ENCODE peak calls at places on chromosomes 1 and 21, in four cellular contexts. C is ovary, R is prostate gland, T is transverse colon. M is an unnamed sample.

GRCh38 chr1:3473381-3473844 is 18.9 kb downstream of the ARHGEF16 start:
- DNase-seq in R (peak), T (no peak), C (no peak), M (peak)

GRCh38 chr1:234139966-234140365 is 233.3 kb upstream of the COA6 start:
- DNase-seq in T (no peak), R (no peak), C (no peak), M (peak)

GRCh38 chr1:222829868-222830267 is 15.0 kb downstream of the DISP1 start:
- DNase-seq in T (no peak), C (no peak), R (no peak), M (no peak)

GRCh38 chr1:173775578-173776196 is 48.8 kb upstream of the DARS2 start:
- DNase-seq in C (no peak), T (no peak), R (no peak), M (no peak)

GRCh38 chr1:107140703-107141490 is at the start of gene NTNG1:
- DNase-seq in T (no peak), C (no peak), R (peak), M (peak)

GRCh38 chr21:40809673-40810072 is 37.3 kb downstream of the DSCAM start:
- DNase-seq in C (no peak), R (no peak), T (no peak), M (no peak)

GRCh38 chr1:60129916-60130315 is 56.3 kb upstream of the C1orf87 start:
- DNase-seq in R (no peak), C (no peak), T (no peak), M (no peak)

GRCh38 chr21:26715878-26716506 is 129.2 kb downstream of the ADAMTS1 start:
- DNase-seq in C (no peak), T (peak), R (peak), M (peak)

GRCh38 chr1:149849246-149849946 is 50.0 kb upstream of the BOLA1 start:
- DNase-seq in C (no peak), R (peak), T (no peak), M (no peak)

GRCh38 chr1:221611930-221612777 is 129.7 kb downstream of the DUSP10 start:
- DNase-seq in T (peak), R (peak), C (peak), M (peak)

GRCh38 chr1:200778766-200779165 is 40.1 kb downstream of the CAMSAP2 start:
- DNase-seq in C (no peak), R (no peak), T (no peak), M (no peak)

GRCh38 chr1:75208862-75209261 is 74.7 kb downstream of the LHX8 start:
- DNase-seq in C (no peak), R (no peak), T (no peak), M (no peak)

GRCh38 chr1:53583021-53583902 is 124.1 kb downstream of the DMRTB1 start:
- DNase-seq in R (no peak), T (no peak), C (no peak), M (no peak)

GRCh38 chr1:168892945-168893344 is 163.9 kb upstream of the DPT start:
- DNase-seq in R (no peak), T (no peak), C (no peak), M (no peak)

GRCh38 chr1:1165485-1165884 is 8.2 kb upstream of the TTLL10 start:
- DNase-seq in R (no peak), T (no peak), C (no peak), M (no peak)

GRCh38 chr1:69535490-69535889 is 32.2 kb upstream of the LRRC7 start:
- DNase-seq in R (no peak), T (no peak), C (no peak), M (no peak)

GRCh38 chr1:208089151-208089550 is 155.0 kb downstream of the PLXNA2 start:
- DNase-seq in C (no peak), T (no peak), R (no peak), M (no peak)

GRCh38 chr1:24742090-24742938 is 2.9 kb upstream of the CLIC4 start:
- DNase-seq in R (no peak), T (peak), C (no peak), M (peak)

GRCh38 chr1:111882986-111883560 is 106.4 kb downstream of the KCND3 start:
- DNase-seq in C (no peak), R (no peak), T (no peak), M (no peak)

GRCh38 chr1:21267191-21268077 is 22.8 kb downstream of the ECE1 start:
- DNase-seq in T (no peak), C (no peak), R (no peak), M (no peak)

GRCh38 chr1:47578026-47578861 is 140.4 kb downstream of the FOXD2 start:
- DNase-seq in C (no peak), T (peak), R (no peak), M (no peak)

GRCh38 chr1:78145105-78145580 is 99.4 kb downstream of the GIPC2 start:
- DNase-seq in T (peak), C (peak), R (peak), M (peak)

GRCh38 chr1:231357831-231358354 is 19.8 kb downstream of the SPRTN start:
- DNase-seq in C (no peak), T (peak), R (peak), M (no peak)

GRCh38 chr1:165369255-165369848 is 12.8 kb upstream of the LMX1A start:
- DNase-seq in C (peak), T (peak), R (peak), M (peak)

GRCh38 chr1:198187973-198188588 is 31.3 kb downstream of the NEK7 start:
- DNase-seq in T (no peak), R (no peak), C (no peak), M (no peak)

GRCh38 chr1:222521299-222522104 is 26.4 kb downstream of the HHIPL2 start:
- DNase-seq in R (no peak), T (no peak), C (no peak), M (peak)

GRCh38 chr1:18667333-18667732 is 36.7 kb downstream of the PAX7 start:
- DNase-seq in T (no peak), R (no peak), C (no peak), M (no peak)

GRCh38 chr1:38250356-38250755 is 203.8 kb upstream of the POU3F1 start:
- DNase-seq in R (no peak), T (no peak), C (no peak), M (no peak)

GRCh38 chr1:174954686-174955669 is 44.8 kb upstream of the CACYBP start:
- DNase-seq in R (no peak), T (no peak), C (no peak), M (no peak)

GRCh38 chr1:89288051-89288340 is 15.3 kb upstream of the GBP5 start:
- DNase-seq in T (no peak), C (no peak), R (no peak), M (no peak)
- TF ChIP-seq POLR2A in T (no peak), C (no peak), R (no peak), M (no peak)

GRCh38 chr1:56573311-56573710 is 6.1 kb downstream of the PLPP3 start:
- DNase-seq in R (no peak), C (no peak), T (no peak), M (no peak)

GRCh38 chr1:56574794-56575193 is 4.6 kb downstream of the PLPP3 start:
- DNase-seq in C (no peak), R (no peak), T (no peak), M (no peak)

GRCh38 chr1:56569661-56570060 is 9.7 kb downstream of the PLPP3 start:
- DNase-seq in C (no peak), R (peak), T (no peak), M (no peak)

GRCh38 chr1:56570924-56571372 is 8.4 kb downstream of the PLPP3 start:
- DNase-seq in T (no peak), R (peak), C (no peak), M (no peak)

GRCh38 chr1:56572334-56573050 is 6.9 kb downstream of the PLPP3 start:
- DNase-seq in C (no peak), R (no peak), T (no peak), M (no peak)
- TF ChIP-seq POLR2A in C (no peak), R (no peak), T (no peak), M (no peak)

GRCh38 chr1:32194984-32195383 is 5.4 kb upstream of the CCDC28B start:
- DNase-seq in C (no peak), R (no peak), T (no peak), M (no peak)
- TF ChIP-seq POLR2A in C (no peak), R (no peak), T (no peak), M (no peak)

GRCh38 chr1:205318231-205318991 is 3.1 kb downstream of the NUAK2 start:
- DNase-seq in C (no peak), T (peak), R (peak), M (no peak)

GRCh38 chr1:205319081-205320018 is 2.2 kb downstream of the NUAK2 start:
- DNase-seq in C (peak), T (peak), R (peak), M (no peak)

GRCh38 chr1:205321959-205322283 is 376 bp upstream of the NUAK2 start:
- DNase-seq in T (no peak), R (no peak), C (no peak), M (no peak)

GRCh38 chr1:205323794-205324193 is 2.2 kb upstream of the NUAK2 start:
- DNase-seq in T (no peak), R (no peak), C (no peak), M (no peak)

DNA sequence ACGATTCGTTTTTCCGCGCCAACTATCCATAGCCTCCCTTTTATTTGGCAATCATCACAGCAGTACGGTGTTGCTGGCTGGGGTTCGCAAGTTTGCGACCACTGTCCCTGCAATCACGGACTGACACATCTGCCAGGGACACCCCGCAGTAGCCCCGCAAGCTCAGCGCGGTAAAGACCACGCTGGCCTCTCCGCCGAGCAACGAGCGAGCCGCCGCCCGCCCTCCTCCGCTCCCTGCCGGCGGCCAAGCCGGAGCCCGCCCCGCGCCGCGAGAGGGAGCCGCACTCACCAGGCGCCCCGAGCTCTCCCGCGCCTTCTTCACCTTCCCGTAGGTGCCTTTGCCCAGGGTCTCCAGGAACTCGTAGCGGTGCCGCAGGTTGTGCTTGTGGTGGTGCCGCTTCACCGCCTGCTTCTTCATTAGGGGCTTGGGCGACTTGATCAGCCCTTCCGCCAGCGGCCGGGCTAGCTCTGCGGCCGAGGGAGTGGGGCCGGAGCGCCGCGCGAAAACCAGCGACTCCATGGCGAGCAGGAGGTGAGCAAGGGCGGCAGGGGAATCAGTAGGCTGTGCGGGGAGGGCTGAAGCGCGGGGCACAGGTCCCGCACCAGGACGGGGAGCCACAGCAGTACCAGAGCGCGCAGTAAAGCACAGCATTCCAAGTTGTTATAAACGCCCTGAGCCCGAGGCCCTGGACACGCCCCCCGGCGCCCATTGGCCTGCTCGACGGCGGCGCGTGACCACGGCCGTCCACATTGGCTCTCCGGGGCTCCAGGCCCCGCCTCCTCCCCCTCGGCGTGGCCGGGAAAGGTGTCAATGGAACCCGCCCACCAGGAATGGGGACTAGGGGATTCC is at the start of gene NUAK2:
- DNase-seq in C (peak), T (peak), R (peak), M (peak)
- TF ChIP-seq POLR2A in C (peak), T (peak), R (peak), M (peak)

DNA sequence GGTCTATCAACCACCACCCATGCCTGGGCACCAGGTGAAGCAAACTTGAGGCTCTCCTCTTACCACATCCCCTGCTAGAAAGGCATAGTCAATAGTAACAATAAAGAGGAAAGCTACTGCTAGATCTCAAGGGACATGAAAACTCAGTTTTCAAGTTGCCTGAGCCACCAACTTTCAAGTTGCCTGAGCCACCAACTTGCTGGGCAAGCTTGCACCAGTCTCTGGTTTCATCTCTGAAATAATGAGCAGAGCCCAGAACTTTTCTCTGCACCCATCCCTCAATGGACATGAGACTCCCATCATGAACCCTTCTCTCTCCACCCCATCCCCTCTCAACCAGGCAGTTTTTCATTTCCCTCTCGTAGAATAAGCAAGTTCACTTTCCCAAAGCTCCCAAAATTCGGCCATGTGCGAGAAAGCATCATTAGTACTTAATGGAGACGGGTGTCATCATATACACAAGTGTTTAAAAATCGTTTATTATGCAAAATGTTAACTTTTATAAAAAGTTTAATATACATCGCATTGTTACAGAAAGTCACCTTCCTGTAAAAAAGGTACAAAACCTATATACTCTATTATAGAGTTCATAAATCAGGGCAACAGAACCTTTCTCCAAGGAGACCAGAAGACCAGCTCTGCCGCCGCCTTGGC is 1.7 kb downstream of the ID3 start:
- DNase-seq in T (no peak), C (no peak), R (no peak), M (no peak)
- TF ChIP-seq POLR2A in T (no peak), C (no peak), R (no peak), M (no peak)

GRCh38 chr1:212858055-212858460 is at the start of gene FLVCR1:
- DNase-seq in C (peak), R (peak), T (peak), M (peak)
- TF ChIP-seq POLR2A in C (peak), R (peak), T (peak), M (peak)

DNA sequence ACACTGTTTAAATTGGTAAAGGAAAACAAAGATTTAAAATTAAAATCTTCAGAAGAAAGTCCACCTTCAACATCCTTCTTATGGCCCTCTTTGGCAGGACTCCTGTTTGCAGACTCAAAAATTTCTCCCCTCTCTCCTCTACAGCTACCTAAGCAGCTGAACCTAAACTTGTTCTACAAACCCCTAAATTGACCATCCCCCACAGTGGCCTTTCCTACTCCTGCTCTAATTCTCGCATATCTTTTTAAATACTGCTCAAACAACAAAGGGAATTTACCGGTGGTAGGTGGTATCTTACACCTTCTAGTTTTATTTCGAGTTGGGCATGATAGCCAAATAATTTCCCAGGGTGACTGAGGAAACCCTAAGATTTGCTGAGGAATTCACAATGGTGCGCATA is 53.5 kb upstream of the PDC start:
- DNase-seq in C (no peak), R (no peak), T (no peak), M (no peak)
- TF ChIP-seq POLR2A in C (no peak), R (no peak), T (no peak), M (no peak)

GRCh38 chr1:43367026-43367903 is 546 bp downstream of the ELOVL1 start:
- DNase-seq in C (peak), R (peak), T (peak), M (peak)

GRCh38 chr1:43368646-43369020 is 822 bp upstream of the ELOVL1 start:
- DNase-seq in C (no peak), T (no peak), R (no peak), M (no peak)

GRCh38 chr1:43366601-43367025 is 1.2 kb downstream of the ELOVL1 start:
- DNase-seq in C (no peak), R (no peak), T (no peak), M (no peak)

GRCh38 chr1:43366179-43366578 is 1.6 kb downstream of the ELOVL1 start:
- DNase-seq in T (peak), R (peak), C (no peak), M (no peak)

GRCh38 chr1:43367904-43368645 is at the start of gene ELOVL1:
- DNase-seq in C (peak), T (peak), R (peak), M (peak)
- TF ChIP-seq POLR2A in C (peak), T (peak), R (peak), M (peak)

GRCh38 chr1:202007703-202008489 is 2.5 kb upstream of the ELF3 start:
- DNase-seq in T (peak), C (no peak), R (peak), M (peak)

GRCh38 chr1:202011994-202012393 is 1.6 kb downstream of the ELF3 start:
- DNase-seq in C (no peak), R (no peak), T (peak), M (no peak)

GRCh38 chr1:202012544-202013478 is 2.4 kb downstream of the ELF3 start:
- DNase-seq in T (peak), C (no peak), R (no peak), M (no peak)

GRCh38 chr1:202009326-202010031 is 908 bp upstream of the ELF3 start:
- DNase-seq in C (peak), R (peak), T (peak), M (peak)

DNA sequence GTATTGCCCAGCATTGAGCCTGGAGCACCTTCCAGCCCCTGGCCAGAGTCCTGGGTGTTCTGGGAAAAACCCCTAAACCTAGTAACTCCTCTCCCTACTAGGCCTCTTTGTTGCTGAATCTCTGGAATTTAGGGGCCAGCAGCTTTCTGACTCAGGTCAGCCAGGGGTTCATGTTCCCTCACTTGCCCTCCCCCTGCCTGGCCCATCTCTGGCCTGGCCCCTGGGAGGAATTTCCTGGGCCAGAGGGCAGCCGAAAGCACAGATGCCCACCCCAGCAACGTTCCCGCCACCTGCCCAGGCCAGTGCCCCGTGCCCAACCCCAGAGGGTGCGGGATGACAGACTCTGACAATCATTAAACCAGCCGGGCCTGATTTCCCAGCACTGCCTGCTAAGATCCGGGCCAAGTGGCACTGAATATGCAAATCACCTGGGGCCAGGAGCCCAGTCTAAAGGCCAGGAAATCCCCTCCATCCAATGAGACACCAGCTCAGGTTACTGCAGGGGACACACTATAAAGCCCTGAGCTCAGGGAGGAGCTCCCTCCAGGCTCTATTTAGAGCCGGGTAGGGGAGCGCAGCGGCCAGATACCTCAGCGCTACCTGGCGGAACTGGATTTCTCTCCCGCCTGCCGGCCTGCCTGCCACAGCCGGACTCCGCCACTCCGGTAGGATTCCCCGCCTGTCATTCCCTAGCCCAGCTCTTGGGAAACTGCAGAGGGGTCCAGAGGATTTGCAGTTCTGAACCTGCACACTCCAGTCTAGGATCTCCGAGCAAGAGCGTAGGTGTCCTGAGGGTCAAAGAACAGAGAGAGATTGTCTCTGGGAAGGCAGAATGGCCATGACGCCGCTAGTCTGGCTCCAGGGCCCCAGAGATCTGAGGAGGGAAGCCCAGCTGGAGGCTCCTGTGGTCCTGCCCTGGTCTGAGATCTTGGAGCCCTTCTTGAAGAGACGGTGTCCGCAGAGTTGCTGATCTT is at the start of gene ELF3:
- DNase-seq in R (peak), C (peak), T (peak), M (no peak)
- TF ChIP-seq POLR2A in R (peak), C (no peak), T (peak), M (no peak)

M was measured in H54.